ENCODE peak calls at places on chromosomes 2 and 18, in eight cellular contexts. O is activated CD4-positive, CD25-positive, alpha-beta regulatory T cell treated with anti-CD3 and anti-CD28 coated beads, Interleukin-2, amount 50 U/mL, for 72 hours; P is CD4-positive, alpha-beta memory T cell; C is hypothalamus; T is CD8-positive, alpha-beta T cell; M is AG08396; G is esophagus squamous epithelium; W is AG09319. F is an unnamed sample.

GRCh38 chr18:21272016-21272582 is 30.1 kb downstream of the GREB1L start:
- DNase-seq in P (no peak), O (no peak), W (no peak), T (no peak), M (no peak), G (no peak), C (no peak), F (no peak)

GRCh38 chr2:51151490-51152140 is 119.7 kb upstream of the NRXN1 start:
- DNase-seq in W (no peak), G (no peak), C (no peak), M (no peak), T (no peak), P (no peak), O (no peak), F (no peak)

GRCh38 chr18:34115409-34116081 is 109.2 kb downstream of the NOL4 start:
- DNase-seq in W (no peak), C (no peak), O (no peak), T (no peak), M (no peak), P (no peak), G (no peak), F (no peak)

GRCh38 chr2:174585657-174586056 is 11.9 kb downstream of the WIPF1 start:
- DNase-seq in O (no peak), T (no peak), W (no peak), G (no peak), C (no peak), M (no peak), P (no peak), F (no peak)

GRCh38 chr2:159615936-159616733 is at the start of gene BAZ2B:
- DNase-seq in P (peak), M (peak), T (peak), O (peak), G (no peak), C (peak), W (peak), F (peak)

GRCh38 chr2:68837861-68838341 is 33.3 kb downstream of the BMP10 start:
- DNase-seq in M (no peak), T (no peak), C (no peak), P (no peak), O (no peak), W (no peak), G (no peak), F (no peak)

GRCh38 chr2:57890462-57890861 is 156.1 kb upstream of the VRK2 start:
- DNase-seq in O (no peak), C (no peak), M (peak), P (no peak), W (no peak), G (no peak), T (no peak), F (peak)

GRCh38 chr2:120949027-120949956 is 213.6 kb downstream of the GLI2 start:
- DNase-seq in P (no peak), T (no peak), O (no peak), M (no peak), G (no peak), C (no peak), W (no peak), F (no peak)

GRCh38 chr2:170943596-170943995 is 14.5 kb downstream of the GORASP2 start:
- DNase-seq in C (no peak), P (no peak), W (no peak), T (no peak), M (no peak), O (no peak), G (no peak), F (no peak)

GRCh38 chr2:197759625-197760292 is 25.4 kb downstream of the BOLL start:
- DNase-seq in T (no peak), G (no peak), P (no peak), O (no peak), M (no peak), W (no peak), C (no peak), F (no peak)

GRCh38 chr2:231530099-231531085 is at the start of gene NMUR1:
- DNase-seq in C (no peak), G (no peak), T (peak), P (peak), W (no peak), O (peak), M (peak), F (no peak)

GRCh38 chr2:180891360-180891759 is 89.0 kb upstream of the UBE2E3 start:
- DNase-seq in M (no peak), T (no peak), W (no peak), G (no peak), P (no peak), O (no peak), C (no peak), F (no peak)

GRCh38 chr2:157127249-157128012 is 130.1 kb upstream of the GALNT5 start:
- DNase-seq in W (no peak), G (no peak), C (no peak), T (no peak), O (no peak), M (no peak), P (no peak), F (no peak)

GRCh38 chr18:21391074-21391673 is 149.1 kb downstream of the GREB1L start:
- DNase-seq in T (no peak), C (no peak), P (no peak), G (no peak), M (no peak), W (no peak), O (no peak), F (peak)

GRCh38 chr18:12884521-12885323 is 685 bp upstream of the PTPN2 start:
- DNase-seq in P (no peak), O (no peak), W (no peak), T (no peak), C (no peak), M (no peak), G (no peak), F (no peak)

GRCh38 chr2:21715865-21716264 is 592.1 kb downstream of the TDRD15 start:
- DNase-seq in W (no peak), M (no peak), C (peak), O (no peak), P (no peak), G (no peak), T (no peak), F (no peak)